ENCODE peak calls at places on chromosomes 11 and 22, in five cellular contexts. O, F, R, X and G are unnamed samples.

GRCh38 chr11:132312161-132312560 is 941.7 kb downstream of the NTM start:
- DNase-seq in X (peak; percentile 84), O (no peak), F (no peak), R (no peak), G (no peak)

GRCh38 chr22:31501738-31502137 is 5.4 kb downstream of the SFI1 start:
- DNase-seq in X (no peak), R (no peak), F (no peak), O (no peak), G (no peak)

GRCh38 chr11:133921026-133921425 is 35.7 kb downstream of the IGSF9B start:
- DNase-seq in R (no peak), O (no peak), X (no peak), F (no peak), G (no peak)

GRCh38 chr11:34075178-34075820 is 23.8 kb downstream of the CAPRIN1 start:
- DNase-seq in X (peak; percentile 52), R (no peak), F (no peak), O (no peak), G (no peak)

GRCh38 chr11:6351782-6352181 is 31.5 kb upstream of the CAVIN3 start:
- DNase-seq in F (no peak), O (no peak), X (no peak), R (no peak), G (no peak)

GRCh38 chr22:45036154-45036553 is 26.3 kb upstream of the PHF21B start:
- DNase-seq in R (no peak), O (no peak), X (no peak), F (peak; percentile 35), G (no peak)

GRCh38 chr11:92206441-92206840 is 18.2 kb upstream of the FAT3 start:
- DNase-seq in O (no peak), F (no peak), R (no peak), X (no peak), G (no peak)

GRCh38 chr11:44983786-44984185 is 33.1 kb upstream of the TP53I11 start:
- DNase-seq in F (no peak), O (no peak), R (no peak), X (no peak), G (no peak)

GRCh38 chr11:43987384-43988039 is 45.1 kb downstream of the C11orf96 start:
- DNase-seq in X (peak; percentile 65), F (peak; percentile 34), R (no peak), O (peak; percentile 77), G (no peak)

GRCh38 chr22:27972732-27973698 is 54.0 kb upstream of the PITPNB start:
- DNase-seq in O (no peak), R (no peak), X (no peak), F (no peak), G (no peak)

GRCh38 chr11:9796854-9797253 is 133.0 kb downstream of the SWAP70 start:
- DNase-seq in F (no peak), R (no peak), O (no peak), X (no peak), G (no peak)

GRCh38 chr11:130523609-130524008 is 75.2 kb downstream of the ADAMTS15 start:
- DNase-seq in R (no peak), X (peak; percentile 77), F (no peak), O (peak; percentile 25), G (no peak)

GRCh38 chr11:123493393-123494063 is 63.5 kb downstream of the GRAMD1B start:
- DNase-seq in O (no peak), R (no peak), F (no peak), X (no peak), G (no peak)

GRCh38 chr22:31244044-31244942 is 32.2 kb downstream of the LIMK2 start:
- DNase-seq in X (peak; percentile 92), R (no peak), O (no peak), F (no peak), G (no peak)

GRCh38 chr11:111514216-111515031 is at the start of gene HOATZ:
- DNase-seq in F (no peak), R (peak; percentile 17), O (no peak), X (no peak), G (no peak)

GRCh38 chr22:47804281-47804680 is 1041.8 kb downstream of the TBC1D22A start:
- DNase-seq in X (no peak), R (no peak), O (no peak), F (no peak), G (no peak)

GRCh38 chr22:31173386-31174145 is 13.6 kb downstream of the RNF185 start:
- DNase-seq in R (no peak), O (no peak), X (peak; percentile 69), F (no peak), G (no peak)

GRCh38 chr11:70005107-70005818 is 72.9 kb upstream of the ANO1 start:
- DNase-seq in F (no peak), X (peak; percentile 12), R (no peak), O (no peak), G (no peak)

DNA sequence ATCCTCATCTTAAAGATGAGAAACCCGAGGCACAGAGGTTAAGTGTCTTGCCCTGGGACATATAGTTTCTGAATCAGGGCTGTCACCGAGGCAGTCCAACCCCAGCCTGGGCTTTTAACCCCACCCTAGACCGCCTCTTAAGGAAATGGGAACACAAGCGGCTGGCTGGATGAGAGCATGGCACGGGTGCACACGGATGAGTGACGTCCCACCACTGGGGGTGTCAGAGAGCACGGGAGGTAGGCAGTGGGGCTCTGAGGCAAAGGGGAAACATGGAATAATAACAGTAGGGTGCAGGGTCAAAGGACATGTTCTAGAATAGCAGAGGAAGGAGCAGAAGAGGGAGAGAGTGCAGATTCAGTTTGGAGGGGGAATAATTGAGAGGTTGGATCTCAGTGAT is 22.3 kb downstream of the PPFIBP2 start:
- DNase-seq in F (no peak), X (no peak), R (no peak), O (no peak), G (no peak)
- TF ChIP-seq CTCF in F (peak; percentile 11), X (peak; percentile 46), R (no peak), O (no peak), G (peak; percentile 17)

GRCh38 chr11:121047926-121048325 is 24.0 kb downstream of the TBCEL start:
- DNase-seq in R (no peak), O (no peak), X (no peak), F (no peak), G (no peak)
- TF ChIP-seq CTCF in R (no peak), O (no peak), X (no peak), F (no peak), G (no peak)

DNA sequence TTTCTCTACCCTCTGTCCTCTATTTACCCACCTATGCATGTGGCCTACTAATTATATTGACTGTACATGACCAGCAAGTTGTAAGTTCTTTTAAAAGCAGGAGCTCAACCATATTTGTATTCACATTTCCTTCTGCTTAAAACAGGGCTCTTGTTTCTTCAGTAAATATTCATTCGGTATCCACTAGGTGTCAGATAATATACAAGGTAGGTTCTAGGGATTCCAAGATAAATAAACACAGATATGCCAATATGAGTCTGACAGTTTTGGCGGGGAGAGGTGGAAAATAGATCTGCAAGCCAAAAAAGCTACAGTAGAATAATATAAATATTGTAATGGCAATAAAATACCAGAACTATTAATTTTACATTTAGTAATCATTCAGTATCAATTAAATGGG is 15.3 kb upstream of the RAB30 start:
- DNase-seq in X (no peak), F (no peak), O (no peak), R (no peak), G (no peak)
- TF ChIP-seq CTCF in X (peak; percentile 2), F (no peak), O (no peak), R (peak; percentile 11), G (no peak)

DNA sequence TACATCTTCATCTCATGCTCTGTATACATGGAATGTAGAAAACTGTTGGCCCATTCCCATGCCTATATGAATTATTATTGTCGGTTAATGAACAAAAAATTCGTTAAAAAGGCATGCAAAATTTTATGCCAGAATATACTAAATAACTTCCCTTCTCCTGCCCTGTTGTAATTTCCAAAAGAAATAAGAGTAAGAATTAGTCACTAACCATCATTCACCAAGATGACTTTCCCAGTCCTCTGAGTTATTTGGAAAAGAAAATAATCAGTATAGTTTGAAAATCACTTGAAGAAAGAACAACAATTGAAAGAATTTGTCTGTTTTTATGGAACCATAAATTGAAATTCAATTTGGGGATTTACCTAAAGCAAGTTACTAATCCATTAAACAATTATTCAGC is 1149.1 kb upstream of the RAG2 start:
- DNase-seq in F (no peak), O (no peak), X (no peak), R (no peak), G (no peak)
- TF ChIP-seq CTCF in F (no peak), O (no peak), X (no peak), R (no peak), G (no peak)

GRCh38 chr22:22348127-22348814 is 103.7 kb downstream of the VPREB1 start:
- DNase-seq in R (no peak), O (no peak), F (peak; percentile 85), X (no peak), G (no peak)
- TF ChIP-seq CTCF in R (peak; percentile 17), O (no peak), F (peak; percentile 31), X (peak; percentile 47), G (no peak)

DNA sequence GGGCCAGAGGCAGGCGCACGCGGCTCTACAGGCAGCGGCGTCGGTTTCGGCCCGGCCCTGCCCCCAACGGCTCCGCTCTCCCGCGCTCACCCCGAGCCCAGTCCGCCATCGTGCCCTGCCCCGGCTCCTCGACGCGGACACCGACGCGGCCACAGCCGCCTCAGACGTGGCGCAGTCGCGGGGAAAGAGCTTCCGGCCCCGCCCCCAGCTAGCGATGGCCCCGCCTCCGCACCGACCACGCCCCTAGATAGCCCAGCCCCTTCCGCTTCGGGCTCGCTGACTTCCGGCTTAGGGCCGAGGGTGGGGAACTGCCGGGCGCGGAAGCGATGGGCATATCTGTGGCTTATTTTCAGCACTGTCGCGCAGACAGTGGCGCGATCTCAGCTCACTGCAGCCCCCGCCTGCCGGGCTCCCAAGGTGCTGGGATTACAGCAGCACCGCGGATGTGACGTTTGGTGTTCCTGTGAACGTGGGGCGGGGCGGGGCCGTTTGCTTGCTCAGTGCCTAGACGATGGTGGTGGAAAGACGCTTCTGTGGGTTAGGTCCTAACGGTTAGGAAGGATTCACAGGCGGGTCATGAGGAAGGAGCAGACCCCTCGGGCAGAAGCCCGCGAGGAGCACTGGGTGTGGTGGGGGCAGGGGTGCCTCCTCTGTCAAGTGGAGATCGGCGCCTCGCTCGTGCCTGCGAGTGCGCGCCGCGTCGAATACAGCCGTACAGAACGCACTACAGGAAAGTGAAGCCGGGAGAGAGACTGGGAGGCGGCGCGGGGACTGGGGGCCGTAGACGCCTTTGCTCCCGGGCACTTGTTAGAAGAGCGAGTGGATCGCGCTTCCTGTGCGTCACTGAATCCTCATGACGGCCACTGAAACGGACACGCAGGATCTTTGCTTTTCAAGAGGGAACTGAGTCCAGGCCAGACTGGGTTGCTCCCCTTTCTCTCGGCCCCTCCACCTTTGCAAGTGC is at the start of the genes BET1L and RIC8A:
- DNase-seq in X (peak; percentile 98), O (peak; percentile 94), F (peak; percentile 97), R (peak; percentile 99), G (peak; percentile 96)
- TF ChIP-seq CTCF in X (no peak), O (no peak), F (no peak), R (no peak), G (no peak)